ENCODE peak calls at places on chromosomes 11 and 22, in four cellular contexts. C, G, W and H are unnamed samples.

GRCh38 chr11:130145328-130145812 is 14.2 kb upstream of the ST14 start:
- DNase-seq in G (no peak), C (no peak), W (no peak), H (no peak)

GRCh38 chr11:118012083-118012669 is 26.0 kb downstream of the IL10RA start:
- DNase-seq in W (peak), G (peak), C (peak), H (no peak)

GRCh38 chr22:29343313-29343805 is 27.9 kb upstream of the RASL10A start:
- DNase-seq in W (no peak), C (peak), G (peak), H (no peak)

GRCh38 chr11:27660171-27660570 is 40.1 kb downstream of the BDNF start:
- DNase-seq in C (no peak), W (no peak), G (no peak), H (no peak)

GRCh38 chr11:43736502-43737193 is 56.1 kb downstream of the HSD17B12 start:
- DNase-seq in C (peak), W (peak), G (peak), H (peak)

GRCh38 chr22:35552186-35552842 is 11.7 kb downstream of the RASD2 start:
- DNase-seq in G (no peak), W (peak), C (no peak), H (no peak)

GRCh38 chr11:10149553-10149952 is 144.5 kb downstream of the SBF2 start:
- DNase-seq in W (no peak), G (no peak), C (no peak), H (no peak)

GRCh38 chr22:47448231-47449035 is 686.0 kb downstream of the TBC1D22A start:
- DNase-seq in G (no peak), C (no peak), W (no peak), H (no peak)

GRCh38 chr11:6362185-6362867 is 27.9 kb upstream of the SMPD1 start:
- DNase-seq in W (no peak), G (no peak), C (peak), H (no peak)

GRCh38 chr11:119315139-119316016 is 1.6 kb downstream of the MCAM start:
- DNase-seq in G (no peak), C (no peak), W (peak), H (no peak)

GRCh38 chr11:8069771-8070170 is 11.2 kb upstream of the TUB start:
- DNase-seq in C (no peak), G (no peak), W (no peak), H (no peak)

GRCh38 chr11:121894581-121894980 is 221.4 kb downstream of the BLID start:
- DNase-seq in G (peak), W (no peak), C (peak), H (peak)

GRCh38 chr11:96134622-96135021 is 208.4 kb downstream of the MAML2 start:
- DNase-seq in W (peak), C (peak), G (peak), H (no peak)

GRCh38 chr22:32760815-32761214 is 40.7 kb upstream of the TIMP3 start:
- DNase-seq in W (no peak), G (no peak), C (no peak), H (no peak)

GRCh38 chr22:39233736-39234120 is 11.1 kb downstream of the PDGFB start:
- DNase-seq in G (no peak), C (no peak), W (no peak), H (no peak)

GRCh38 chr11:58301576-58301975 is 33.5 kb upstream of the OR10W1 start:
- DNase-seq in G (peak), W (no peak), C (peak), H (peak)

GRCh38 chr11:17979770-17980371 is 33.0 kb downstream of the SERGEF start:
- DNase-seq in W (peak), C (peak), G (peak), H (no peak)

GRCh38 chr22:33917744-33918406 is 2.4 kb downstream of the LARGE1 start:
- DNase-seq in G (peak), C (no peak), W (no peak), H (no peak)

GRCh38 chr11:109309153-109309552 is 112.8 kb upstream of the C11orf87 start:
- DNase-seq in W (no peak), C (no peak), G (no peak), H (peak)

GRCh38 chr11:93131709-93132108 is 66.1 kb downstream of the SLC36A4 start:
- DNase-seq in G (no peak), W (peak), C (no peak), H (no peak)

GRCh38 chr11:8222820-8223512 is 40.7 kb downstream of the LMO1 start:
- DNase-seq in G (no peak), W (no peak), C (no peak), H (no peak)

GRCh38 chr22:43467171-43467570 is 55.4 kb downstream of the MPPED1 start:
- DNase-seq in C (no peak), W (no peak), G (no peak), H (no peak)

GRCh38 chr11:120339394-120339890 is 3.2 kb downstream of the ARHGEF12 start:
- DNase-seq in G (peak), W (peak), C (peak), H (no peak)

GRCh38 chr11:61963016-61963281 is 4.5 kb downstream of the FTH1 start:
- DNase-seq in C (no peak), G (peak), W (peak), H (no peak)

GRCh38 chr11:106466441-106467190 is 389.2 kb downstream of the AASDHPPT start:
- DNase-seq in W (no peak), C (peak), G (peak), H (peak)

GRCh38 chr22:20384171-20384570 is 9.8 kb upstream of the ZNF74 start:
- DNase-seq in C (no peak), W (no peak), G (no peak), H (no peak)

GRCh38 chr22:44828193-44828592 is 75.8 kb downstream of the ARHGAP8 start:
- DNase-seq in G (no peak), C (no peak), W (no peak), H (no peak)

GRCh38 chr11:62125316-62125715 is 1.5 kb downstream of the INCENP start:
- DNase-seq in W (no peak), C (peak), G (no peak), H (no peak)

GRCh38 chr22:36010090-36010489 is 18.5 kb downstream of the RBFOX2 start:
- DNase-seq in W (no peak), C (no peak), G (no peak), H (no peak)

GRCh38 chr22:37907036-37907954 is 1.2 kb downstream of the MICALL1 start:
- DNase-seq in C (no peak), G (peak), W (peak), H (no peak)

GRCh38 chr11:17395978-17396377 is 7.5 kb upstream of the KCNJ11 start:
- DNase-seq in G (no peak), C (no peak), W (no peak), H (no peak)

DNA sequence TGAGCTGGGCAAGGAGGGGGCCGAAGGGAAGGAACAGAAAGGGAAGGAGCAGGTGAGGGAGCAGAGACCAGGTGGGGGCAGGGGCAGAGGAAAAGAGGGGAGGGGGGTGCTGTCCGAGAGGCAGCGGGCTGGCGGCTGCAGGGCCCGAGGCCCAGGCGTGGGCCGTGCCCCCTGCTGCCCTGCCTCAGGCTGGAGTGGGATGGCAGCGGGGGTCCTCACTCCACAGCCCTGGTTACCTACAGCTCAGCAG is 2.3 kb downstream of the IGF2 start:
- DNase-seq in C (no peak), G (no peak), W (no peak), H (no peak)
- H3K4me3 ChIP-seq in C (no peak), G (peak), W (no peak), H (peak)

DNA sequence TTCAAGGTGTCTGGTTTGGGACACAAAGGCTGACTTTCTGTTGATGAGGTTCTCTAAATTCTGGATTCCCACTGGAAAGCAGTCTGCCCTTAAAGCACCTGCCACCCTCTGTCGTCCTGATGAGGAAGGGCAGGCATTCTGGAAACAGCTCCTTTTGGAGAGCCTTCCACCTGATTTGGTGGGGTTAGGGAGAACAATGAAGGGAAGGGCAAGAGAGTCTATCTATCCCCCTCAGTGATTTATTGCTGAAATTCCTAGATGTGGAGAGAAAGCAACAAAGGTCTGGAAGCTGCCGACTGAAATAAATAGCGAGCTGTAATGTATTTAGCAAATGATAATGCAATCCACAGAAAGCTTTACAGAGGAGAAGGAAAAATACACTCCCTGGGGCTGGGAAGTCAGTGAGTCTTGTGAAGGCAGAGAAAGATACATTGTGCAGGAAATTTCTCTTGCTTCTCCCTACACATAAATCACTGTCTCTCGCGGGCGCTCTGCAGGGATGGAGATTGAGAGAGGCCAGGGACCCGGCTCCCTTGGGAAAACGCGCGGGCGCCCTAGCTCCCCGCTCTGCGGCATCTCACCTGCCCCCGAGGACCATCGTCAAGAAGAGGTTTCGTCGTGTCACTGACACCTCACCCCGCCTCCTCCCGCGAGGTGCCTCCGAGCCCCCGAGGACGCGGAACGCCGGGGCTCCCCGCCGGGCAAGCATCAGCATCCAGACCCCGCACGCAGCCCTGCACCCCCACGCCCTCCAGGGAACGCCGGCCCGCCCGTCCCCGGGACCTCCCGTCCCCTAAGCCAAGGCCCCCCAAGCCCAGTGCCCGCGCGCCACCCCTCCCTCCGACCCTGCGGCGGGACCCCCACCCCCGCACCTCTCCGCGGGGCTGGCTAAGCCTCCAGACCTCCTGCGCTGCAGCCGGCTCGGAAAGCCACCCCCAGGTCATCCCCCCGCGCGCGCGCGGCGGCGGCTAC is 673 bp downstream of the CDON start:
- DNase-seq in W (peak), G (peak), C (peak), H (no peak)
- TF ChIP-seq CTCF in W (peak), G (peak), C (peak), H (peak)

DNA sequence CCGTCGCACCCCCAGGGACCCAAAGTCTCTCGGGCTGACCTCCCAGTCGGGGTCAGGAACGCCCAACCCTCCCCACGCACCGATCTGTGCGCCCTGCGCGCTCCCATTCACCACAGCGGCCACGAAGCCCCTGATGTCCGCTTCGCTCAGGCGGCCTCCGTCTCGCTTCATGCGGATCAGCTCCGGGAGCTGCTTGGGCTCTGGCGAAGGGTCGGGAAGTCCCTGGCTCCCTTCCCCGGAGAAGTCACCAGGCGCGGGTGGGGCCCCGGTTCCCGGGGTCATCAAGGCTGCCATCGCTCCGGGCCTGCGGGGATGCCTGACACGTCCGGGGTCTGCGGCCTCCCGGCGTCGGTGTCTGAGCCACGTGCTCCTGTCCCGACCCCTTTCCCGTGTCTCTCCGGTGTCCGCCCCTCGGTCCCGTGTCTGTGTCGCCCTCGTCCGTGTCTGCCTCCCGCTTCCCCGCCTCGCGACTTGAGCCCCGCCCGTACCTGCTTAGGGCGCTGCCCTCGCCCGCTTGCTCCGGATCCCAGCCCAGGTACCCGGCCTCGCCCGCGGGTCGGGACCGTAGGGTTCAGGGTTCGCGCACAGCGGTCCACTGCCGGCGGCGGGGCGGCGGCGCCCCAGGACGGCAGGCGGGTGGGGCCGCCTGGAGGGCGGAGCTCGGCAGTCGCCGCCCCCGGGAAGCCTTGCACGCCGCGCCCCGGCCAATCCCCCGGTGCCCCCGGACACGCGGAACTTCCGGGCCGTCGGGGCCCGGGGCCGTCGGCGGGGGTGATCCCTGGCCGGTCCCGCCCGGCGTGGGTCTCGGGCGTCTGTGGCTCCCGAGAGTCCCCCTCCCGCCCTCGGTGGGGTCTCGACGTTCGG is at the start of gene TYMP:
- DNase-seq in C (peak), G (no peak), W (no peak), H (no peak)
- H3K4me3 ChIP-seq in C (peak), G (peak), W (no peak), H (peak)

DNA sequence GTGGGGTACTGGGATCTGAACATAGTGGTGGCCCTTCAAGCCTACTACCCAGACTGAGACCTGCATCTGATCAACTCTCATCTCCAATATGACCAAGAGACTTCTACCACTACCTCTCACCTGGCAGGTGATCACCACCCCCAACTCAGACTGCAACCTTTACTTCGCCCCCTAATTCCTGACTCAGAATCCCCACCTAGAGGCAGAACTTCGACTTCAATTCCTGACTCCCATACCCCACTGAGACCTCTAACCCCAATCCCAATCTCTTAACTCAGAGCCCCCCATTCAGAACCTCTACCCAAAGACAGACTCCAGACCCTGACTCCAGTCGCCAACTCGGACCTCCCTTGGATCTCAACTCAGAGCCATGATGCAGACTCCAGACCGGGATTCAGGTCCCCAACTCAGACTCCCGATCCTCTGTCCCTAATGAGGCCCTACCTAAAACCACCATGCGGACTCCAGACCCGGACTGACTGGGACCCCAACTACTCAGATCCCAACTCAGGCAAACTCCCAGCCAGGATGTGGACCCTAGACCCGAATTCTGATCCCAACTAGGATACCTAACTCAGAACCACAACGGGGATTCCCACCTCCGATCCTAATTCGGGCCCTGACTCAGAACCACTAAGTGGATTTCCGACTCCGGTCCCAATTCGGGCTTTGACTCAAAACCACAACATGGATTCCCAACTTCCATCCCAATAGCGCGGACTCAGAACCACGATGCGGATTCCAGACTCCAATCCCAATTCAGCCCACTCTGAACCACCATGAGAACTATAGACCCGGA is 1.2 kb downstream of the KCNQ1OT1 start:
- DNase-seq in G (no peak), C (no peak), W (no peak), H (no peak)
- TF ChIP-seq CTCF in G (no peak), C (no peak), W (no peak), H (peak)

GRCh38 chr11:111604392-111605009 is 2.3 kb downstream of the SIK2 start:
- DNase-seq in W (peak), C (peak), G (peak), H (peak)
- H3K4me3 ChIP-seq in W (no peak), C (no peak), G (peak), H (peak)